ENCODE peak calls at places on chromosomes 13 and 19, in six cellular contexts. H is osteoblast, P is adrenal gland, R is Caco-2, A is stomach, Q is fibroblast of lung. I is an unnamed sample. For H3K4me1, the result is how much of the 10 kb centered on the place peaks cover.

GRCh38 chr19:10686661-10687517 is 14.3 kb upstream of the QTRT1 start:
- DNase-seq in H (peak), P (peak), R (no peak), A (no peak), Q (peak), I (no peak)

GRCh38 chr19:3131168-3131567 is 4.7 kb upstream of the GNA15 start:
- DNase-seq in H (no peak), P (no peak), R (no peak), A (no peak), Q (no peak), I (peak)

GRCh38 chr13:78826312-78826711 is 167.4 kb upstream of the OBI1 start:
- DNase-seq in H (no peak), P (no peak), R (no peak), A (no peak), Q (no peak), I (no peak)

GRCh38 chr19:41696402-41697197 is 8.5 kb upstream of the CEACAM7 start:
- DNase-seq in H (no peak), P (no peak), R (peak), A (peak), Q (no peak), I (no peak)

GRCh38 chr13:85653681-85654080 is 145.5 kb downstream of the SLITRK6 start:
- DNase-seq in H (no peak), P (no peak), R (no peak), A (no peak), Q (no peak), I (no peak)

GRCh38 chr13:73720216-73720840 is 413.9 kb downstream of the KLF12 start:
- DNase-seq in H (no peak), P (no peak), R (no peak), A (no peak), Q (no peak), I (no peak)

GRCh38 chr19:6828698-6829633 is 56.5 kb downstream of the VAV1 start:
- DNase-seq in H (peak), P (no peak), R (no peak), A (no peak), Q (no peak), I (no peak)

GRCh38 chr13:111864566-111864965 is 202.4 kb upstream of the SOX1 start:
- DNase-seq in H (no peak), P (no peak), R (no peak), A (no peak), Q (no peak), I (no peak)

GRCh38 chr19:11111117-11111770 is 22.0 kb downstream of the LDLR start:
- DNase-seq in H (peak), P (no peak), R (no peak), A (no peak), Q (no peak), I (no peak)

GRCh38 chr13:44147648-44148047 is 226.0 kb upstream of the SERP2 start:
- DNase-seq in H (no peak), P (no peak), R (no peak), A (no peak), Q (no peak), I (no peak)

GRCh38 chr13:103161476-103161875 is 95.3 kb upstream of the SLC10A2 start:
- DNase-seq in H (no peak), P (no peak), R (no peak), A (no peak), Q (no peak), I (no peak)

GRCh38 chr19:44777715-44778347 is at the start of gene CBLC:
- DNase-seq in H (peak), P (peak), R (peak), A (peak), Q (no peak), I (peak)

GRCh38 chr13:110714798-110715394 is 1.4 kb downstream of the ING1 start:
- DNase-seq in H (no peak), P (peak), R (peak), A (peak), Q (peak), I (peak)

GRCh38 chr19:2600914-2601870 is 101.3 kb downstream of the GNG7 start:
- DNase-seq in H (no peak), P (no peak), R (no peak), A (no peak), Q (no peak), I (no peak)

GRCh38 chr19:2415973-2416319 is 11.4 kb downstream of the TIMM13 start:
- DNase-seq in H (no peak), P (no peak), R (no peak), A (no peak), Q (no peak), I (no peak)

GRCh38 chr19:14086098-14086497 is 515 bp upstream of the C19orf67 start:
- DNase-seq in H (no peak), P (no peak), R (no peak), A (no peak), Q (no peak), I (no peak)
- H3K4me1 ChIP-seq in H (under half), P (under half), R (under half), A (under half), Q (under half), I (under half)

GRCh38 chr19:29603308-29603707 is 2.8 kb upstream of the POP4 start:
- DNase-seq in H (no peak), P (no peak), R (no peak), A (no peak), Q (no peak), I (no peak)

GRCh38 chr19:29609636-29610035 is 3.6 kb downstream of the POP4 start:
- DNase-seq in H (peak), P (no peak), R (no peak), A (no peak), Q (no peak), I (no peak)

GRCh38 chr19:29605653-29606419 is at the start of gene POP4:
- DNase-seq in H (peak), P (peak), R (peak), A (peak), Q (peak), I (peak)

GRCh38 chr19:29610213-29610573 is 4.1 kb downstream of the POP4 start:
- DNase-seq in H (peak), P (no peak), R (no peak), A (no peak), Q (no peak), I (no peak)

DNA sequence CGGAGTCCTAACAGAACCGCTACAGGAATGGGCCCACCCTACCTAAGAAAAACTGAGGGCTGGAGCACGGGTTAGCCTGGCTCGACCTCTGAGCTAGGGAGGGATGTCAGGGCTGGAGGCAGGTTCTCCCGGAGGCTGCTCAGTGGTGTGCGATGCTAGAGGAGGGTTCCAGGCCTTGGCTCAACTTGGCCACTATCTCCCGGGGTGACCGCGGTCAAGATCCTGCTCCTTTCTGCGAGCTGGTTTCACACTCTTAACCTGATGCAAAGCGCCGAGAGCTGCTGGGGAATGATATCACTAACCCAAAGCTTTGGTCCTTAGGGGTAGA is 301 bp downstream of the POP4 start:
- DNase-seq in H (no peak), P (no peak), R (no peak), A (no peak), Q (no peak), I (no peak)
- H3K4me3 ChIP-seq in H (peak), P (peak), R (peak), A (peak), Q (peak), I (peak)

DNA sequence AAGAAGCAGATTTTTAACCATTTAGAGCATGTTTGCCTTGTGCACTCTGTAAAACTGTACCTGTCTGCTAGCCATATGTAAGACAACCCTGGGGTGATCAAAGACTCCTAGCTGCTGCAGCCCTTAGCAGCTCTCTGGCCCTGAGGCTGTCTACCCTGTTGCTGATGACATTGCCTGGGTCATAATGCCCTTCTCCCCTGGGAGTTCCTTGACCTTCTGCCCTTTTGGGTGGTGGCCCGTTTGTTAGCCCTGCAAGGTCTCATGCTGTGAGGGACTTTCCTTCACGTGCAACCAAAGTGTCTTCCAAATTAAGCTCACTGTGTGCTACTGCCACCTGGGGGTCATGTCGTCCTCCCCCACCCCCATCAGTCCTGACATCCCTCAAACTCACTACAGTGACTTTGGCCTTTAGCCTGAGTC is 7.4 kb downstream of the GPC6 start:
- DNase-seq in H (no peak), P (no peak), R (no peak), A (no peak), Q (no peak), I (no peak)
- TF ChIP-seq CTCF in H (peak), P (no peak), R (peak), A (no peak), Q (no peak), I (no peak)

DNA sequence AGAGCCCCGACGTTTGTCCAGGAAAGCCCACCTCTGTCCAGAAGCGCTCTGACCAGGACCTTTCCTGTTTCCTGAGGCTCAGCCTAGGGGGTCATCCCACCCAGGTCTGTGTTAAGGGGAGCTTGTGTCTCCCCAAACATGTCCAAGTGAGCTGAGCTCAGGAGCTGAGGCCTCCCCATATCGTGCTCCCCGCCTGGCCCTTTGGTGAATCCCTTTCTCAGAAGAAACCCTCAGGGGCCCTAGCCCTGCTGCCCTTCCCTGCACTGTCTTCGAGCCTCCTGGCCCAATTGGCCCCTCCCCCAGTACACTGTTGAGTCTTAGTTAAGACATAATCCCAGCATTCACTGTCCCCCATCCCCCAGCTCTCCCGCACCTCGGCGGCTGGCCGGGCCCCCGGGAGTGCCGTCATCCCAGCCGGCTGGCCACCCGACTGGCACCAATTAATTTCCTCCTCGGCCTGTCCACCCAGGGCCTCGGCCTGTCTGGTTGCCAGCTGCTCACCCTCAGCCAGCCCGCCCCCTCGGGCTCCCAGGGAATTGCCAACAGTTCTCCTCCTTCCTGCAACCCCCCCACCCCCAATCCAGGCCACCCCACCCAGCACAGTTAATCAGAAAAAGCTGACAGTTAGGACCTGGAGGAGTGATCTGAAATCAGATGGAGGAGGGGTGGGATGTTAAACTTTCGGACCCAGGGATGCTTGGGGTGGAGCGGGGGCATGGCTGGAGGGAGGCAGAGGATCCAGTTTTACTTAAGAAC is 13.6 kb downstream of the IER2 start:
- DNase-seq in H (peak), P (peak), R (peak), A (peak), Q (peak), I (peak)
- H3K4me1 ChIP-seq in H (half or more), P (under half), R (under half), A (half or more), Q (under half), I (under half)

GRCh38 chr19:54873990-54874389 is at the start of gene FCAR:
- DNase-seq in H (no peak), P (peak), R (no peak), A (no peak), Q (no peak), I (no peak)

GRCh38 chr19:54875506-54875905 is 1.5 kb downstream of the FCAR start:
- DNase-seq in H (peak), P (no peak), R (no peak), A (no peak), Q (no peak), I (no peak)

DNA sequence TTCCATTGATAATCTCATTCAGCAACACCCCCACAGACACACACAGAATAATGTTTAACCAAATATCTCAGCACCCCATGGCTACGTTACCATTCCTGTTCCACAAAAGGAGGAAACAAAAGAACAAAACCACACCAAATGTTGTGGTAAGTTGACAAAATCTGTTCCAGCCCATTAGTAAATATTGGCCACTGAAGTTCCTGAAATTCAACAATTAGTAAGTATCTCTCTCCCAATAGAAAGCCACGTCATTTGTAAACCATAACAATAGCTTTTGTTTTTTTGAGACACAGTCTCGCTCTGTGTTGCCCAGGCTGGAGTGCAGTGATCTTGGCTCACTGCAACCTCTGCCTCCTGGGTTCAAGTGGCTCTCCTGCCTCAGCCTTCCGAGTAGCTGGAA is 2.3 kb upstream of the FCAR start:
- DNase-seq in H (peak), P (no peak), R (no peak), A (no peak), Q (no peak), I (no peak)
- H3K4me3 ChIP-seq in H (no peak), P (no peak), R (no peak), A (no peak), Q (no peak), I (no peak)

DNA sequence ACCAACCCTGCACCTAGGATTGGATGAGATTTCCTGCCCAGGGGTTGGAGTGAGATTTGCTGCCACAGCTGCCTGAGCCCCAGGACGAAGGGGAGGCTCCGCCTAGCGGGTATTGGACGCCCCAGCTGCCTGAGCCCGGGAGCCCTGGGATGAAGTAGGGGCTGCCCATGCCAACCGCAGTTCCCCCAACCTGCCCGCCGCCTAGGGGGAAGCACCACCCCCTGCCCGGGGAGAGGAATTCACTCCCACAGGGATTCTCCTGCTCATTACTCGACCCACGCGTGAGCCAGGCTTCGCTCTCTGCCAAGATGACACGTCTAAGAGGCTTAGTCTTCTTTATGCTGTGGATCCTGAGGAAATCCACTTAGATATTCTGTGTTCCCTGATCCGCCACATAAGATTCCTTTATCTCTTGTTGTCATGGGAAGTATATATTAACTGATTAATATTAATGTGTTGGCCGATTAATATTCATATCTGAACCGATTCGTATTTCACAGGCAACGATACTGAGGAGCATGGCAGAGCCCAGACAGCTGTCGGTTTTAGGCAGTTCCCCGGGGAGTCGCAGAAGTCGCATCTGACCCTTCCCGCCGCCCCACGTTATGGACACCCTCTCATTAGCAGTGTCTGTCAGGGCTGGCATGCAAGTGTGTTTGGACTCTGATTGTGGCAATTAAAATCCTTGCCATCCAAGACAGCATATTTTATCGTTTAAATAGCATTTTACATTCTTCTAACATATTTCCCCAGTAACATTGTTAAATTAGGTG is 44.5 kb upstream of the KCTD15 start:
- DNase-seq in H (peak), P (no peak), R (no peak), A (no peak), Q (no peak), I (no peak)
- TF ChIP-seq CTCF in H (no peak), P (no peak), R (peak), A (no peak), Q (no peak), I (no peak)

DNA sequence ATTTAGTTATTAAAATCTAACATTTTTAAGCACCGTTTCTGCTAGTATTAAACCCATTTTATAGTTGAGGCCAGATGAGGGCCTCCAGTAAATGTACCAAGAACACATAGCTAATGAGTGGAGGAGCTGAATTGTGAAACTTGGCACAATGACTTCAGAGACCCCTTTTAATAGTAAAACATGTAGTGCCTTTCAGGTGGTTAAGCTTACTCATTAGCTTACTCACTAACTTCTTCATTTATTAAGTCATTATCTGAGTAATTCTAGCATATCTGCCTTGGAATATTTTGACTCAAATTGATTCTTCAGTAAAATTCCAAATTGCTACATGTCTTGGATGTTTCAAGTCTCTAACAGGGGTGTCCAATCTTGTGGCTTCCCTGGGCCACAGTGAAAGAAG is 735.2 kb downstream of the LIG4 start:
- DNase-seq in H (no peak), P (no peak), R (no peak), A (no peak), Q (no peak), I (no peak)
- H3K4me1 ChIP-seq in H (under half), P (under half), R (under half), A (under half), Q (under half), I (under half)

I was measured in left lung.